ENCODE peak calls at places on chromosome 17, in nine cellular contexts. P is vagina, Q is IMR-90, I is HCT116, R is sigmoid colon, A is uterus, B is heart left ventricle, F is transverse colon, X is tibial nerve. Y is an unnamed sample.

GRCh38 chr17:66750756-66751543 is 84.0 kb upstream of the CACNG5 start:
- DNase-seq in B (no peak), Q (no peak), X (no peak), A (no peak), R (peak), P (no peak), I (no peak), F (no peak), Y (no peak)

GRCh38 chr17:42458497-42459255 is at the start of gene ATP6V0A1:
- DNase-seq in X (peak), F (peak), P (no peak), Q (peak), B (peak), I (peak), R (peak), A (peak), Y (peak)

GRCh38 chr17:60163108-60163784 is 13.5 kb downstream of the CA4 start:
- DNase-seq in F (no peak), X (no peak), B (peak), I (no peak), A (no peak), R (no peak), Q (no peak), P (no peak), Y (no peak)

GRCh38 chr17:27569884-27570577 is 61.0 kb upstream of the LGALS9 start:
- DNase-seq in R (no peak), I (no peak), X (no peak), F (peak), A (no peak), Q (no peak), P (no peak), B (no peak), Y (no peak)

GRCh38 chr17:58329808-58330543 is 1.4 kb upstream of the TSPOAP1 start:
- DNase-seq in B (no peak), X (no peak), Q (no peak), A (no peak), I (no peak), P (no peak), F (no peak), R (no peak), Y (no peak)

GRCh38 chr17:63476857-63477470 is at the start of gene ACE:
- DNase-seq in I (no peak), B (no peak), X (no peak), A (no peak), R (no peak), Q (peak), F (peak), P (no peak), Y (peak)

GRCh38 chr17:58153046-58153445 is 4.9 kb downstream of the OR4D1 start:
- DNase-seq in R (no peak), P (no peak), F (peak), I (no peak), X (no peak), Q (no peak), A (no peak), B (peak), Y (no peak)

GRCh38 chr17:2053380-2054261 is 1.3 kb upstream of the HIC1 start:
- DNase-seq in P (no peak), X (peak), R (peak), Q (peak), I (no peak), A (peak), B (peak), F (peak), Y (peak)

GRCh38 chr17:15649861-15650391 is 30.4 kb upstream of the FBXW10B start:
- DNase-seq in X (peak), P (no peak), R (peak), Q (peak), I (peak), A (peak), B (peak), F (peak), Y (peak)

GRCh38 chr17:64173646-64174045 is 43.7 kb upstream of the ERN1 start:
- DNase-seq in Q (no peak), A (no peak), R (no peak), X (no peak), P (no peak), B (no peak), I (no peak), F (no peak), Y (peak)

GRCh38 chr17:62809656-62810055 is 1.5 kb upstream of the MARCHF10 start:
- DNase-seq in I (no peak), Q (peak), F (no peak), X (no peak), B (no peak), P (no peak), R (no peak), A (no peak), Y (no peak)

GRCh38 chr17:60165976-60166375 is 16.2 kb downstream of the CA4 start:
- DNase-seq in Q (no peak), X (no peak), R (no peak), P (peak), F (peak), I (no peak), B (no peak), A (no peak), Y (no peak)

DNA sequence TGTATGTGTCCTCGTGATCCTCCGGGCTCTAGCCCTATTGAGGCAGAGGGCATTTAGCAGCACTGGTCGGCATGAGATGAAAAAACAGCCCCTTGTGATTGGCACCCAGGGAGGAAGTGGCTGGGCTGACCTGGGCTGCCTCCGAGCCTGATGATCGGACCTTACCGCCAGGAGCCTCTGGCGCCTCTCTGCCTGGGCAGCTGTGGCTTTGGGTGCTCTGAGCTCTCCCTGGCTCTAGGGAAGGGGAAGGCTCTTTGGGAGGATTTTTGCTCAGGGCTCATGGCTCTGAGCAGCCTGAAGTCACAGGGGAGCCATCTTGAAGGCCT is 7.1 kb downstream of the CYGB start:
- DNase-seq in R (no peak), P (no peak), F (no peak), X (no peak), B (no peak), I (no peak), A (no peak), Q (no peak), Y (no peak)
- TF ChIP-seq POLR2A in R (no peak), P (no peak), F (no peak), X (no peak), B (no peak), I (no peak), A (no peak), Q (no peak), Y (no peak)

GRCh38 chr17:44087319-44087718 is 16.8 kb downstream of the G6PC3 start:
- DNase-seq in F (no peak), A (no peak), P (no peak), R (no peak), X (no peak), I (no peak), B (no peak), Q (no peak), Y (no peak)
- H3K27ac ChIP-seq in F (peak), A (peak), P (peak), R (peak), X (no peak), I (peak), B (no peak), Q (peak), Y (no peak)

DNA sequence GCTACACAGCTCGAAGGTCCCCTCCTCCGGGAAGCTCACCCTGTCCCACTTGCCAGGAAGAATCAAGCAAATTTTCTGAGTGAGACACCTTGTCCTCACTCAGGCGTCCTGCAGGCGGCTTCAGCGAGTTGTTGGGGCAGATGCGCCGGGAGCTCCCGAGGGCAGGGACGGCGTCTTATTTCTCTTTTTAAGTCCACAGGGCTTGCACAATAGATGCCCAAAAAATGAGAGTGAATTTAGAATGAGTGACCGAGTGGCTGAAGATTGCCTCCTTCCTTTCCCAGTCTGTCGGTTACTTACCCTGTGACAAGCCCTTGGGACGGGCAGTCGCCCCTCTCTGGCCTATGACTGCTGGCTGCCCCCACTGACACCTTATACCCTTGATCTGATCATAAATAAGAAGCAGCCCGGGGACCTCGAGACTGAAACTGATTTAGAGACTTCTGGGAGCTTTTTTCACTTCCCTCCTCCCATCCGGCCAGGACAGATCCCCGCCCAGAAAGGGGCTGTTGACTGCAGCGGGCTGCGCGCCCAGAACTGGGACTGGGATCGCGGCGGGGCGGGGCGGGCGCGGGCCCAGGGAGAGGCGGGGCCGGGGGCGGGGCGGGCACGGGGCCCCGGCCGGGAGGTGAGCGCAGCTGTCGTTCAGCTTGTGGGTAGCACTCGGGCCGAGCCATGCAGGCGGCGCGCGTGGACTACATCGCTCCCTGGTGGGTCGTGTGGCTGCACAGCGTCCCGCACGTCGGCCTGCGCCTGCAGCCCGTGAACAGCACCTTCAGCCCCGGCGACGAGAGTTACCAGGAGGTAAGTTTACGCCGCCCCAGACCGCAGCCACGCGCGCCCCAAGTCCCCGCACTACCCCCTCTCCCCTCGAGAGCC is at the start of gene TTYH2:
- DNase-seq in F (peak), Q (peak), R (peak), A (peak), P (no peak), B (peak), I (peak), X (peak), Y (peak)
- TF ChIP-seq CTCF in F (no peak), Q (peak), R (no peak), A (peak), P (peak), B (peak), I (peak), X (peak), Y (no peak)

GRCh38 chr17:81526662-81527571 is 1.3 kb upstream of the FSCN2 start:
- DNase-seq in X (no peak), I (no peak), P (no peak), R (no peak), B (no peak), A (no peak), Q (no peak), F (no peak), Y (no peak)

GRCh38 chr17:81529437-81529803 is 1.2 kb downstream of the FSCN2 start:
- DNase-seq in P (no peak), X (no peak), B (no peak), A (no peak), R (no peak), I (no peak), F (no peak), Q (no peak), Y (no peak)

GRCh38 chr17:81528384-81528650 is 140 bp downstream of the FSCN2 start:
- DNase-seq in X (no peak), P (no peak), R (no peak), B (no peak), F (no peak), A (no peak), Q (no peak), I (no peak), Y (no peak)

GRCh38 chr17:81527591-81528383 is at the start of gene FSCN2:
- DNase-seq in B (no peak), R (no peak), P (no peak), A (no peak), I (no peak), F (no peak), X (no peak), Q (no peak), Y (peak)

DNA sequence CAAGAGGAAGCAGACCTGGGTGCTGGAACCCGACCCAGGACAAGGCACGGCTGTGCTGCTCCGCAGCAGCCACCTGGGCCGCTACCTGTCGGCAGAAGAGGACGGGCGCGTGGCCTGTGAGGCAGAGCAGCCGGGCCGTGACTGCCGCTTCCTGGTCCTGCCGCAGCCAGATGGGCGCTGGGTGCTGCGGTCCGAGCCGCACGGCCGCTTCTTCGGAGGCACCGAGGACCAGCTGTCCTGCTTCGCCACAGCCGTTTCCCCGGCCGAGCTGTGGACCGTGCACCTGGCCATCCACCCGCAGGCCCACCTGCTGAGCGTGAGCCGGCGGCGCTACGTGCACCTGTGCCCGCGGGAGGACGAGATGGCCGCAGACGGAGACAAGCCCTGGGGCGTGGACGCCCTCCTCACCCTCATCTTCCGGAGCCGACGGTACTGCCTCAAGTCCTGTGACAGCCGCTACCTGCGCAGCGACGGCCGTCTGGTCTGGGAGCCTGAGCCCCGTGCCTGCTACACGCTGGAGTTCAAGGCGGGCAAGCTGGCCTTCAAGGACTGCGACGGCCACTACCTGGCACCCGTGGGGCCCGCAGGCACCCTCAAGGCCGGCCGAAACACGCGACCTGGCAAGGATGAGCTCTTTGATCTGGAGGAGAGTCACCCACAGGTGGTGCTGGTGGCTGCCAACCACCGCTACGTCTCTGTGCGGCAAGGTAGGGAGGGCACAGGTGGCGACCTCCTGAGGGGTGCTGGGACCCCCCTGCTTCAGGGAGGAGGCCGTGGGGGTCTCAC is 667 bp downstream of the FSCN2 start:
- DNase-seq in F (no peak), B (no peak), Q (no peak), P (no peak), R (no peak), X (no peak), A (no peak), I (no peak), Y (no peak)
- TF ChIP-seq POLR2A in F (no peak), B (no peak), Q (no peak), P (no peak), R (no peak), X (no peak), A (no peak), I (no peak), Y (no peak)

Y was measured in thyroid gland.